ENCODE peak calls at places on chromosomes 12 and 14, in seven cellular contexts. D is tibial artery, I is testis, Q is endodermal cell, Y is left ventricle myocardium inferior, U is psoas muscle, Z is GM23248. F is an unnamed sample.

GRCh38 chr12:132162508-132163031 is 18.3 kb downstream of the NOC4L start:
- DNase-seq in D (peak; percentile 35), I (no peak), Q (no peak), Y (no peak), U (peak; percentile 60), Z (peak; percentile 90), F (peak; percentile 95)

GRCh38 chr12:32568241-32568640 is 110.9 kb upstream of the DNM1L start:
- DNase-seq in D (no peak), I (no peak), Q (no peak), Y (no peak), U (no peak), Z (peak; percentile 94), F (peak; percentile 92)

GRCh38 chr12:124109760-124110159 is 136.7 kb downstream of the ZNF664 start:
- DNase-seq in D (no peak), I (peak; percentile 69), Q (peak; percentile 85), Y (no peak), U (no peak), Z (peak; percentile 34), F (no peak)

GRCh38 chr12:103677905-103678304 is 90.8 kb downstream of the STAB2 start:
- DNase-seq in D (no peak), I (no peak), Q (no peak), Y (no peak), U (no peak), Z (no peak), F (no peak)

GRCh38 chr12:109452489-109452888 is 24.6 kb downstream of the KCTD10 start:
- DNase-seq in D (no peak), I (no peak), Q (no peak), Y (no peak), U (no peak), Z (peak; percentile 53), F (no peak)

GRCh38 chr14:29310210-29310609 is 543.6 kb downstream of the FOXG1 start:
- DNase-seq in D (no peak), I (no peak), Q (no peak), Y (no peak), U (no peak), Z (no peak), F (no peak)

GRCh38 chr12:105766029-105766428 is 372.7 kb downstream of the NUAK1 start:
- DNase-seq in D (no peak), I (no peak), Q (no peak), Y (no peak), U (no peak), Z (no peak), F (no peak)

GRCh38 chr12:131087991-131088700 is 134.4 kb downstream of the ADGRD1 start:
- DNase-seq in D (peak; percentile 18), I (peak; percentile 25), Q (peak; percentile 39), Y (no peak), U (no peak), Z (no peak), F (no peak)

GRCh38 chr12:130992448-130992847 is 38.7 kb downstream of the ADGRD1 start:
- DNase-seq in D (no peak), I (no peak), Q (no peak), Y (no peak), U (no peak), Z (no peak), F (no peak)

GRCh38 chr14:100557658-100558057 is 29.6 kb downstream of the BEGAIN start:
- DNase-seq in D (peak; percentile 37), I (no peak), Q (no peak), Y (no peak), U (no peak), Z (peak; percentile 33), F (no peak)

GRCh38 chr14:91338369-91338768 is 79.3 kb downstream of the CCDC88C start:
- DNase-seq in D (no peak), I (no peak), Q (no peak), Y (no peak), U (no peak), Z (peak; percentile 6), F (no peak)

GRCh38 chr12:5739862-5740370 is 205.1 kb downstream of the ANO2 start:
- DNase-seq in D (no peak), I (no peak), Q (peak; percentile 43), Y (no peak), U (no peak), Z (no peak), F (no peak)

GRCh38 chr12:92786045-92786444 is 83.3 kb downstream of the PLEKHG7 start:
- DNase-seq in D (no peak), I (no peak), Q (no peak), Y (no peak), U (no peak), Z (peak; percentile 71), F (peak; percentile 52)

GRCh38 chr12:38934696-38935095 is 29.3 kb upstream of the CPNE8 start:
- DNase-seq in D (no peak), I (no peak), Q (no peak), Y (no peak), U (no peak), Z (no peak), F (no peak)

DNA sequence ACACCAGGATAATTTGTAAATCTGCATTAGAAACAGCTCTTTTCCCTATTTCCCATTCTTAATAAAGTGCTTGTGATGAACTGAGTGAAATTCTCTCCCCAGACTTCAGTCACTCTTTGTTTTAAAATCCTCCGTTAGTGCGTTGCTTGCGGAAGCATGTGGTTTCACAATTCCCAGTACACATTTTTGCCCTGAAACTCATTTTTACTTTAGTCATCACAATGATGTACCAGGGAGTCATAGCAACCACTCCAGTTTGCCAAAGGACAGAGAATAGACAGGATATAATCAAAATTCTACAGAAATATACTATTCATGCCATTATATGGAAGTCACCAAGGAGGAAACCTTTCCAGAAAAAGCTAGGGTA is 57.9 kb downstream of the GPR135 start:
- DNase-seq in D (peak; percentile 42), I (no peak), Q (no peak), Y (no peak), U (no peak), Z (peak; percentile 97), F (peak; percentile 90)
- H3K4me3 ChIP-seq in D (no peak overlapping the region), I (no peak overlapping the region), Q (peak overlapping the region; percentile 5), Y (peak overlapping the region; percentile 0), U (no peak overlapping the region), Z (peak overlapping the region; percentile 39), F (peak overlapping the region; percentile 40)

GRCh38 chr12:11882301-11883019 is 188.3 kb upstream of the BCL2L14 start:
- DNase-seq in D (no peak), I (no peak), Q (no peak), Y (no peak), U (no peak), Z (no peak), F (no peak)
- H3K4me1 ChIP-seq in D (peaks cover 7% of the 10 kb centered on the region), I (peaks cover 11% of the 10 kb centered on the region), Q (peaks cover 7% of the 10 kb centered on the region), Y (peaks cover 52% of the 10 kb centered on the region), U (peaks cover 20% of the 10 kb centered on the region), Z (peaks cover 26% of the 10 kb centered on the region), F (peaks cover 22% of the 10 kb centered on the region)

DNA sequence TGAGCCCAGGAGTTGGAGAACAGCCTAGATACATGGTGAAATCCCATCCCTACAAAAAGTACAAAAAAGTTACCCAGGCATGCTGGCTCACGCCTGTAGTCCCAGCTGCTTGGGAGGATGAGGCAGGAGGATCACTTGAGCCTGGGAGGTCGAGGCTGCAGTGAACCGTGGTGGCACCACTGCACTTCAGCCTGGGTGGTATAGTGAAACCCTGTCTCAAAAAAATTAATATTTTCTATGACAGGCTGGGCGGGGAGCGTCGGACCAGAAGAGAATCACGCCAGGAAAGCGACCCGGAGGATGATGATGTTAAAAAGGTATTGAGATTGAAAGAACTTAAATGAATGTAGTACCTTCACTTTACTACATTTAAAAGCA is 2.1 kb downstream of the PNN start:
- DNase-seq in D (no peak), I (no peak), Q (no peak), Y (no peak), U (no peak), Z (no peak), F (no peak)
- H3K4me3 ChIP-seq in D (no peak overlapping the region), I (no peak overlapping the region), Q (peak overlapping the region; percentile 94), Y (no peak overlapping the region), U (peak overlapping the region; percentile 90), Z (peak overlapping the region; percentile 98), F (no peak overlapping the region)

DNA sequence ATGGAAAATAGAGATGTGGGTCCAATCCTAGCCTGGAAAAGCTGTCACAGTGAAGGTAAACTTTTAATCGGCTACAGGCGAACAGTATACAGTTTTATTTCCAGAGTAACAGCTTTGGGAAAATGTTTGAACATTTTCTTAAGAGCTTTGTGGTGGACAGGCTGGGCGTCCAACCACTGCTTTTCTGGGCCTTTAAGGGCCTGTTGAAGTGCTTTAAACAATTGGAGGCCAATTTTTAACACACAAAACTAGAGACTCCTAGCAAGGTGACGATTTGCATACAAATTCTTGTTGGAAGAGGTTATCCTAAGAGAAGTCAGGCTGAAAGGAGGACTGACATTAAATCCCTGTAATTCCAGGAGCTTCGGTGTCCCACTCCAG is 27.0 kb downstream of the BCL11B start:
- DNase-seq in D (no peak), I (no peak), Q (no peak), Y (no peak), U (no peak), Z (no peak), F (no peak)
- H3K4me1 ChIP-seq in D (peaks cover 4% of the 10 kb centered on the region), I (no peaks in the 10 kb centered on the region), Q (peaks cover 24% of the 10 kb centered on the region), Y (peaks cover 16% of the 10 kb centered on the region), U (no peaks in the 10 kb centered on the region), Z (no peaks in the 10 kb centered on the region), F (no peaks in the 10 kb centered on the region)

DNA sequence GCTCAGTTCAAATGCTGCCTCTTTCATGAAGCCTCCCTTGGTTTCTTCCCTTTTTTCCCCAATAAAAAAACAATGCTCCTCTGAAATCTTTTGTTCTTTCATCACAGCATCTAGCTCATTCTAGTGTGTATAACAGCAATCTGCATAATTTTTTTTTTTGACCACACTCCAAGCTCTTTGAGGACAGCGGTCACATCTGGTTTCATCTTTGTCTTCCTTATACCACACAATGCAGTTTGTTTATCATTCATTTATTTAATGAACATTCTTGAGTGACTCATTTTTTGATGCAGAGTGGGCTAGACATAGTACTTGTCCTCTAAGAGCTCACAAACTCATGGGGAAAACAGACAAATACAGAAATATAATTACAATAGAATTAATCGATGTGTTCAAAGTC is 7.3 kb downstream of the GNG2 start:
- DNase-seq in D (no peak), I (no peak), Q (no peak), Y (no peak), U (no peak), Z (no peak), F (peak; percentile 14)
- H3K4me3 ChIP-seq in D (no peak overlapping the region), I (no peak overlapping the region), Q (no peak overlapping the region), Y (no peak overlapping the region), U (no peak overlapping the region), Z (no peak overlapping the region), F (no peak overlapping the region)

DNA sequence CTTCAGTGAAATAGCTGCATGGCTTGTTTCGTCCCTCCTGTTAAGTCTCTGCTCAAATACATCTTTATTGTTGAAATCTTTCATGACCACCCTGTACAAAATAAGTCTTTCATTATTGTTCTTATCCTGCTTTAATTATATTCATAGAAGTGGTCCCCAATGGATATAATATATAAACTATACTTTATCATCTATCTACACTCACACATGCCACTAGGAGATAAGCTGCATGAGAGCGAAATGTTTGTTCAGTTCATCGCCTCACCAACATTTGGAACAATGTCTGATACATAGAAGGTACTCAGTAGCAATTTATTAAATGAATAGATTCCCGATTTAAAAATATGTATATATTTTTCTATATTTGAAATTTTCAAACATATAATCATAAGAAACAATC is 254.0 kb upstream of the ATXN7L3B start:
- DNase-seq in D (no peak), I (no peak), Q (no peak), Y (no peak), U (no peak), Z (no peak), F (no peak)
- H3K4me1 ChIP-seq in D (no peaks in the 10 kb centered on the region), I (no peaks in the 10 kb centered on the region), Q (peaks cover 3% of the 10 kb centered on the region), Y (no peaks in the 10 kb centered on the region), U (no peaks in the 10 kb centered on the region), Z (no peaks in the 10 kb centered on the region), F (no peaks in the 10 kb centered on the region)

F was measured in adipocyte.